ENCODE peak calls at places on chromosome 1, in six cellular contexts. H is tibial nerve, R is heart left ventricle, T is uterus, G is lung, W is fibroblast of lung. A is an unnamed sample.
A peak's percentile ranks its signal among the peaks of the same experiment; 100 is the strongest.

GRCh38 chr1:110490791-110491451 is 28.1 kb downstream of the KCNA10 start:
- DNase-seq in H (no peak), R (no peak), T (no peak), G (no peak), W (no peak), A (no peak)

GRCh38 chr1:209875510-209875909 is 47.7 kb downstream of the UTP25 start:
- DNase-seq in H (no peak), R (no peak), T (no peak), G (no peak), W (peak; percentile 70), A (no peak)

GRCh38 chr1:92915547-92915946 is 45.7 kb downstream of the DIPK1A start:
- DNase-seq in H (no peak), R (no peak), T (no peak), G (no peak), W (no peak), A (no peak)

GRCh38 chr1:62082456-62083363 is 111.9 kb upstream of the L1TD1 start:
- DNase-seq in H (peak; percentile 18), R (no peak), T (peak; percentile 19), G (no peak), W (peak; percentile 15), A (no peak)

GRCh38 chr1:46289976-46290375 is 13.4 kb downstream of the LRRC41 start:
- DNase-seq in H (no peak), R (no peak), T (no peak), G (no peak), W (peak; percentile 31), A (no peak)

GRCh38 chr1:143611159-143611558 is 360.6 kb downstream of the FAM72C start:
- DNase-seq in H (no peak), R (no peak), T (no peak), G (no peak), W (no peak), A (no peak)

GRCh38 chr1:210446479-210446878 is 117.8 kb downstream of the HHAT start:
- DNase-seq in H (no peak), R (no peak), T (no peak), G (no peak), W (peak; percentile 50), A (peak; percentile 61)

GRCh38 chr1:212067790-212068189 is 32.2 kb downstream of the DTL start:
- DNase-seq in H (no peak), R (no peak), T (no peak), G (no peak), W (no peak), A (no peak)

GRCh38 chr1:178867670-178868069 is 3.2 kb downstream of the ANGPTL1 start:
- DNase-seq in H (no peak), R (no peak), T (no peak), G (no peak), W (no peak), A (no peak)

GRCh38 chr1:196466656-196467055 is 141.6 kb downstream of the KCNT2 start:
- DNase-seq in H (no peak), R (no peak), T (no peak), G (no peak), W (peak; percentile 94), A (no peak)

GRCh38 chr1:10210841-10211804 is 753 bp downstream of the KIF1B start:
- DNase-seq in H (peak; percentile 86), R (peak; percentile 90), T (peak; percentile 92), G (peak; percentile 90), W (peak; percentile 96), A (no peak)

GRCh38 chr1:87131809-87132663 is 196.6 kb upstream of the LMO4 start:
- DNase-seq in H (peak; percentile 64), R (peak; percentile 90), T (peak; percentile 84), G (peak; percentile 84), W (peak; percentile 70), A (peak; percentile 65)

GRCh38 chr1:184860535-184860934 is 105.9 kb upstream of the EDEM3 start:
- DNase-seq in H (no peak), R (no peak), T (no peak), G (no peak), W (no peak), A (no peak)

GRCh38 chr1:180096584-180097318 is 57.9 kb upstream of the QSOX1 start:
- DNase-seq in H (no peak), R (no peak), T (no peak), G (no peak), W (no peak), A (no peak)

GRCh38 chr1:155038602-155039307 is 5.1 kb downstream of the DCST1 start:
- DNase-seq in H (no peak), R (no peak), T (no peak), G (no peak), W (peak; percentile 17), A (no peak)

GRCh38 chr1:155223017-155223416 is 14.5 kb downstream of the MTX1 start:
- DNase-seq in H (no peak), R (no peak), T (no peak), G (no peak), W (no peak), A (no peak)

GRCh38 chr1:207031016-207031415 is 1.5 kb downstream of the C1orf116 start:
- DNase-seq in H (no peak), R (no peak), T (no peak), G (no peak), W (no peak), A (no peak)

GRCh38 chr1:207031632-207032258 is 811 bp downstream of the C1orf116 start:
- DNase-seq in H (no peak), R (no peak), T (no peak), G (no peak), W (no peak), A (no peak)

GRCh38 chr1:207028884-207029283 is 3.7 kb downstream of the C1orf116 start:
- DNase-seq in H (no peak), R (no peak), T (no peak), G (no peak), W (no peak), A (no peak)

GRCh38 chr1:207029991-207030521 is 2.5 kb downstream of the C1orf116 start:
- DNase-seq in H (no peak), R (no peak), T (no peak), G (no peak), W (no peak), A (no peak)

DNA sequence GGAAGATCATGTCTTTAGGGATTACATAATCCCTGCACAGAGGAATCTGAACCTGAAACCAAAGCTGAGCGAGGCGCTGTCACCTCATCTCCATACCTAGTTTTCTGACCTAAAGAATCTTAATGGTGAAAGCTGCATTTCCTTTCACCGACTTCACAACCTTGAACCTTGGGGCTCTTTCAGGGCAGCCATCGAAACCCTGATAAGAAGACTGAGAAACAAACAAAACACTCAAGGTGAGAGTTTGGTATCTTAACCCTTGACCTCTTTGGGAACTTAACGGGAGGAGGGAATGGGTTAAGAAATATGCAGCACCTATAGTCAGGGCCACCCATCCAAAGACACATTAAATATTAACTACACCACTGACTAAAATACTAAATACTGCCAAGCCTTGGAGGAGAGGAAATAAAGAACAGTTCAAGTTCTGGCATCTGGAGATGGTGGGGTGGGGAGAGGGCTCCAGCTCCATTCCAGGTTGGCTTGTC is 2.0 kb downstream of the C1orf116 start:
- DNase-seq in H (no peak), R (no peak), T (no peak), G (no peak), W (no peak), A (no peak)
- H3K27ac ChIP-seq in H (no peak overlapping the region), R (no peak overlapping the region), T (no peak overlapping the region), G (no peak overlapping the region), W (no peak overlapping the region), A (no peak overlapping the region)

GRCh38 chr1:32351077-32351858 is 11.0 kb downstream of the FAM229A start:
- DNase-seq in H (peak; percentile 89), R (peak; percentile 96), T (peak; percentile 94), G (peak; percentile 95), W (peak; percentile 88), A (peak; percentile 90)
- TF ChIP-seq CTCF in H (peak; percentile 75), R (peak; percentile 57), T (peak; percentile 78), G (peak; percentile 12), W (peak; percentile 34), A (peak; percentile 49)

DNA sequence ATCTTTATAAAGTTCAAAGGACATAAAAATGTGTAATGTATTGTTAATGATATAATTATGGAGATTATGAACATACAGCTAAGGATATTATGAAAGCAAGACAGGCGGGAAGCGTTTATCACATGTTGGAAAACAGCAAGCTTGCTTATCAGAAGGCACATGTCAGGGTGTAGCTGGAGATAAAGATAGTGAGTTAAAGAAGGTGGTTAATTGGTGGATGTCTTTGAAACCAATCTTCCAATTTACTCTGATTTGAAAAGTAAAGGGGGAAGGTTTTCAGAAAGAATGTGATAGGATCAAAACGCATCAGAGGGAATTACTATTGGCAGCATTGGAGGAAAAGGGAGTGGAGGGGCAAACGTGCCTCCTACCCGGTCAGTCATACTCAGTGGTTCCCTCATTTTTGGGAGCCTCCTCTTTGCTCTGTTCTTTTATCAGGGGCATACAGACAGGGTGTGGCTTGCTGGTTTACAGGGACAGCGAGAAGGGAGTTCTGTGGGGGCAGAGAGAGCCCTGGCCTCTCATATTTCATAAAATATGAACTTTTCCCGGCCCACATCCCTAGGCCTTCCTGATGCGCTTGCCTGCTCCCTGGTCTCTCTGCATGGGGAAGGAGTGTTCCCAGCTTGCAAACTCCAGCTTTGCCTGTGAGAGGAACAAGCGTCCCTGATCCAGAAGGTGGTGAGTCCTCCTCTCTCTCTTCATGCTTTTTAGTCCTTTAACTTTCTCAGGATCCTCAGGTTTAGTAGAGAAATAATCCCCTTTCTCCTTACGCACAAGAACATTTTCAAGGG is 8.1 kb upstream of the SVBP start:
- DNase-seq in H (no peak), R (no peak), T (no peak), G (no peak), W (no peak), A (no peak)
- H3K36me3 ChIP-seq in H (no peaks in the 10 kb centered on the region), R (no peaks in the 10 kb centered on the region), T (no peaks in the 10 kb centered on the region), G (no peaks in the 10 kb centered on the region), W (peaks cover 1% of the 10 kb centered on the region), A (no peaks in the 10 kb centered on the region)

DNA sequence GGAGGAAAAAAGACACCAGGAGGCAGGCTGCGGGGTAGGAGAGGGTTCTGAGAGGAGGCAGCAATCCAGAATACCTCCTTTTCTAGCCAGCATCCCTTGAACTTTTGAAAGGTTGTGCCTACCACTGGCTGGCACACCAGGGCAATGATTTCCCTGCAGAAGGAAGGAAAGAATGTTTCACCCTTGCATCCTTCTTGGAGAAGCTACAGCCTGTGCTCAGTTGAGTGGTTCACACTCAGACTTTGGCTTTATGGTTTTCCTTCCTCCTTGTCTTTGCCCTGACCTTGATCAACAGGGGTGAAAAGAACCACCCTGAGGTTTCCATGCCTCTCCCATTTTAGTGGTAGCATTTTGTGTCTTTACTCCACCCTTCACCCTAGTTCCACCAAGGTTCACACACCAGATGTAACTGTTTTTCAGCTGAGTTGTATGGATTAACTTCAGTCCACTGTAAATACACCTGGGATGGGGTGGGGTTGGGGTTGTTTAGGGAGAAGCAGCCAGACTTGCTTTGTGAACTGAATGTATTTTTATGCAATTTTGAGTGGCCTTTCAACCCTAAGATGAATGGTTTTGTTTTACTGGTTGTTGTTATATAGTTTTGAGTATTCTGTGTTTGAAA is 122.3 kb downstream of the SYT2 start:
- DNase-seq in H (no peak), R (no peak), T (no peak), G (no peak), W (no peak), A (no peak)
- H3K27ac ChIP-seq in H (peak overlapping the region; percentile 83), R (peak overlapping the region; percentile 94), T (peak overlapping the region; percentile 100), G (peak overlapping the region; percentile 85), W (peak overlapping the region; percentile 93), A (no peak overlapping the region)